ENCODE peak calls at places on chromosomes 16 and 17, in five cellular contexts. Y is adipocyte, X is fibroblast of villous mesenchyme, P is adrenal gland, K is coronary artery. L is an unnamed sample.

GRCh38 chr17:51046527-51047384 is 73.9 kb downstream of the SPAG9 start:
- DNase-seq in Y (peak), X (peak), P (peak), K (no peak), L (no peak)

GRCh38 chr16:69563605-69564580 is 1.9 kb upstream of the NFAT5 start:
- DNase-seq in Y (peak), X (peak), P (no peak), K (no peak), L (no peak)

GRCh38 chr16:17466876-17467275 is 3.9 kb downstream of the XYLT1 start:
- DNase-seq in Y (no peak), X (no peak), P (no peak), K (no peak), L (no peak)

GRCh38 chr17:58317421-58318064 is 11.1 kb downstream of the TSPOAP1 start:
- DNase-seq in Y (peak), X (peak), P (peak), K (peak), L (peak)

GRCh38 chr17:4003131-4003500 is 38.9 kb upstream of the ATP2A3 start:
- DNase-seq in Y (no peak), X (no peak), P (peak), K (no peak), L (no peak)

GRCh38 chr17:17700251-17700969 is 19.2 kb downstream of the RAI1 start:
- DNase-seq in Y (peak), X (no peak), P (no peak), K (no peak), L (no peak)

GRCh38 chr17:60594747-60595146 is 5.2 kb upstream of the PPM1D start:
- DNase-seq in Y (no peak), X (no peak), P (no peak), K (no peak), L (no peak)

GRCh38 chr16:78277374-78277773 is 177.9 kb downstream of the WWOX start:
- DNase-seq in Y (no peak), X (peak), P (no peak), K (no peak), L (no peak)

GRCh38 chr16:56848056-56848936 is 16.7 kb upstream of the SLC12A3 start:
- DNase-seq in Y (peak), X (peak), P (peak), K (no peak), L (no peak)

GRCh38 chr16:20830372-20830771 is 24.0 kb downstream of the REXO5 start:
- DNase-seq in Y (no peak), X (peak), P (no peak), K (no peak), L (no peak)

GRCh38 chr16:55915116-55915827 is 40.1 kb upstream of the CES5A start:
- DNase-seq in Y (no peak), X (no peak), P (no peak), K (no peak), L (no peak)

GRCh38 chr17:54992797-54993639 is 24.5 kb downstream of the STXBP4 start:
- DNase-seq in Y (peak), X (peak), P (no peak), K (no peak), L (peak)

GRCh38 chr17:48574523-48575065 is 3.6 kb downstream of the HOXB4 start:
- DNase-seq in Y (no peak), X (no peak), P (no peak), K (no peak), L (no peak)

GRCh38 chr17:51147641-51148040 is 5.7 kb upstream of the NME1 start:
- DNase-seq in Y (peak), X (peak), P (no peak), K (no peak), L (no peak)

GRCh38 chr17:53934931-53935330 is 112.2 kb downstream of the KIF2B start:
- DNase-seq in Y (no peak), X (no peak), P (no peak), K (no peak), L (no peak)

GRCh38 chr16:76345093-76345735 is 68.0 kb downstream of the CNTNAP4 start:
- DNase-seq in Y (peak), X (no peak), P (peak), K (no peak), L (no peak)

GRCh38 chr17:1379930-1380313 is 20.1 kb downstream of the YWHAE start:
- DNase-seq in Y (no peak), X (no peak), P (no peak), K (no peak), L (no peak)

GRCh38 chr17:46212634-46213435 is 19.6 kb upstream of the KANSL1 start:
- DNase-seq in Y (peak), X (peak), P (peak), K (no peak), L (peak)

GRCh38 chr16:27401768-27402568 is at the start of gene IL21R:
- DNase-seq in Y (peak), X (no peak), P (peak), K (peak), L (peak)

GRCh38 chr17:43314582-43314981 is 80.8 kb upstream of the RNU2-1 start:
- DNase-seq in Y (no peak), X (no peak), P (peak), K (no peak), L (no peak)

GRCh38 chr17:60154616-60155426 is 5.0 kb downstream of the CA4 start:
- DNase-seq in Y (peak), X (peak), P (no peak), K (no peak), L (no peak)

GRCh38 chr16:4212934-4213296 is 29.0 kb downstream of the SRL start:
- DNase-seq in Y (peak), X (peak), P (no peak), K (no peak), L (no peak)

GRCh38 chr17:9763643-9764042 is 27.7 kb downstream of the DHRS7C start:
- DNase-seq in Y (no peak), X (no peak), P (no peak), K (no peak), L (no peak)

GRCh38 chr16:12225816-12226480 is 249.4 kb downstream of the SNX29 start:
- DNase-seq in Y (peak), X (peak), P (no peak), K (no peak), L (no peak)

GRCh38 chr17:60554377-60554788 is 28.3 kb upstream of the APPBP2 start:
- DNase-seq in Y (peak), X (peak), P (peak), K (no peak), L (no peak)

GRCh38 chr17:81921531-81921862 is 3.5 kb upstream of the SIRT7 start:
- DNase-seq in Y (no peak), X (no peak), P (no peak), K (no peak), L (no peak)

GRCh38 chr17:29176500-29177351 is 3.5 kb downstream of the MYO18A start:
- DNase-seq in Y (peak), X (peak), P (peak), K (no peak), L (peak)

GRCh38 chr17:48907713-48908046 is 527 bp upstream of the UBE2Z start:
- DNase-seq in Y (peak), X (peak), P (no peak), K (no peak), L (peak)

GRCh38 chr16:81502396-81503060 is 57.9 kb downstream of the CMIP start:
- DNase-seq in Y (no peak), X (no peak), P (no peak), K (no peak), L (no peak)

GRCh38 chr17:27463235-27463677 is 7.0 kb downstream of the KSR1 start:
- DNase-seq in Y (no peak), X (no peak), P (no peak), K (no peak), L (no peak)

GRCh38 chr16:64339052-64339770 is 782.7 kb downstream of the CDH11 start:
- DNase-seq in Y (no peak), X (no peak), P (no peak), K (no peak), L (no peak)

GRCh38 chr17:8807070-8807550 is 7.9 kb upstream of the MFSD6L start:
- DNase-seq in Y (no peak), X (peak), P (peak), K (no peak), L (no peak)

GRCh38 chr17:45063198-45063597 is 2.1 kb downstream of the NMT1 start:
- DNase-seq in Y (no peak), X (peak), P (no peak), K (no peak), L (no peak)
- H3K4me3 ChIP-seq in Y (peak), X (no peak), P (no peak), K (no peak), L (no peak)

GRCh38 chr16:85172465-85173071 is 60.3 kb upstream of the CIBAR2 start:
- DNase-seq in Y (peak), X (peak), P (peak), K (no peak), L (no peak)
- H3K4me3 ChIP-seq in Y (peak), X (peak), P (peak), K (peak), L (no peak)

GRCh38 chr17:7221281-7222092 is 1.7 kb downstream of the ACADVL start:
- DNase-seq in Y (no peak), X (no peak), P (no peak), K (no peak), L (no peak)
- H3K4me3 ChIP-seq in Y (peak), X (no peak), P (peak), K (peak), L (no peak)

GRCh38 chr17:65556014-65556909 is 5.2 kb downstream of the AXIN2 start:
- DNase-seq in Y (peak), X (peak), P (peak), K (peak), L (peak)

GRCh38 chr17:65558683-65559311 is 2.7 kb downstream of the AXIN2 start:
- DNase-seq in Y (peak), X (no peak), P (no peak), K (no peak), L (no peak)

GRCh38 chr17:65558311-65558682 is 3.2 kb downstream of the AXIN2 start:
- DNase-seq in Y (no peak), X (no peak), P (no peak), K (no peak), L (no peak)

GRCh38 chr17:65556910-65557348 is 4.5 kb downstream of the AXIN2 start:
- DNase-seq in Y (no peak), X (no peak), P (no peak), K (no peak), L (no peak)

DNA sequence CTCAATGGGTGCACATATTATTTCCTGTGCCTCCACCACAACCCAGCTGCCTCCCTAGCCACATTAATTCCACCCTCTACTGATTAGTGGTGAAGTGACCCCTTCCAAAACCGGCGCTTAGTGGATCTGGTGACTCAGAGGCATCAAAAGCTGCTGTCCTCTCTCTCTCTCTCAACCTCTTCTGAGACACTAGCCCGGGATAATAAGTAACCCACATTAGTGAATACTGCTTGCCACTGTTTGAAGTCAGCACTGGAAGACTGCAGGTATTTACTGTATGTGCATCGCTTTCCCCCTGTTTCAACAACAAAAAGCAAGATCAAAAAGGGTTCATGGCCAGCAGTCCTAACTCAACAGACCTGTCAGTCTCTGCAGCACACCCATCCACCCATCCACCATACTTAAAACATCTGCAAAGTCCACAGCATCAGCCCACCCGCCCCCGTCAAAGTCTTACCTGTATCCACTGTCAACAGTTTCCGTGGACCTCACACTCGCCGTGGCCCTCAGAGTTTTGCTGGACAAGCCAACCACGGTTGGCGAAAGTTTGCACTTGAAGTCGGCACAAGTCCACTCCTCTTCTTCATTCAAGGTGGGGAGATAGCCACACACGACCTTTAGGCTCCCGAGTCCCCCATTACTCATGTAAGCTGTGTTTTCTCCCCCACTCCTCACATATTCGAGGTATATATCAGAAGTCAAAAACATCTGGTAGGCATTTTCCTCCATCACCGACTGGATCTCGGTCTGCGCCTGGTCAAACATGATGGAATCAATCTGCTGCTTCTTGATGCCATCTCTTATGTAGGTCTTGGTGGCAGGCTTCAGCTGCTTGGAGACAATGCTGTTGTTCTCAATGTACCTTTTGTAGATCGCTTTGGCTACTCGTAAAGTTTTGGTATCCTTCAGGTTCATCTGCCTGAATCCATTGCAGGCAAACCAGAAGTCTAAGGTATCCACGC is 3.8 kb downstream of the AXIN2 start:
- DNase-seq in Y (peak), X (no peak), P (no peak), K (no peak), L (peak)
- H3K4me3 ChIP-seq in Y (peak), X (no peak), P (no peak), K (no peak), L (no peak)

L was measured in Jurkat, Clone E6-1.